ENCODE peak calls at places on chromosomes 2 and 18, in five cellular contexts. M is ovary, Q is SK-N-SH, N is PC-9, K is adrenal gland. Z is an unnamed sample.

GRCh38 chr2:188512456-188512855 is 220.8 kb downstream of the GULP1 start:
- DNase-seq in K (no peak), M (no peak), N (no peak), Q (peak), Z (no peak)

GRCh38 chr2:202090530-202090929 is 17.5 kb downstream of the KIAA2012 start:
- DNase-seq in M (no peak), N (no peak), K (no peak), Q (peak), Z (no peak)

GRCh38 chr2:24077535-24077877 is 1.4 kb upstream of the SF3B6 start:
- DNase-seq in M (no peak), Q (no peak), N (no peak), K (no peak), Z (no peak)

GRCh38 chr18:59950215-59950944 is 50.6 kb downstream of the PMAIP1 start:
- DNase-seq in M (no peak), N (no peak), Q (no peak), K (no peak), Z (no peak)

GRCh38 chr18:10413722-10414121 is 40.7 kb upstream of the APCDD1 start:
- DNase-seq in M (no peak), N (no peak), Q (no peak), K (no peak), Z (no peak)

GRCh38 chr2:197360744-197361156 is 50.2 kb upstream of the ANKRD44 start:
- DNase-seq in Q (peak), K (no peak), M (no peak), N (no peak), Z (no peak)

GRCh38 chr18:48133675-48134251 is 203.3 kb upstream of the SMAD2 start:
- DNase-seq in Q (no peak), M (no peak), K (no peak), N (peak), Z (no peak)

GRCh38 chr2:1373794-1374193 is 39.5 kb upstream of the TPO start:
- DNase-seq in Q (no peak), N (no peak), K (no peak), M (no peak), Z (no peak)

GRCh38 chr18:10579079-10579867 is 53.4 kb downstream of the NAPG start:
- DNase-seq in N (no peak), Q (no peak), M (no peak), K (no peak), Z (no peak)

GRCh38 chr2:200314976-200315567 is 8.6 kb downstream of the SPATS2L start:
- DNase-seq in K (no peak), Q (no peak), M (no peak), N (no peak), Z (no peak)

GRCh38 chr2:96203130-96204028 is 5.2 kb downstream of the STARD7 start:
- DNase-seq in K (no peak), N (no peak), Q (no peak), M (no peak), Z (no peak)

GRCh38 chr2:9914384-9915065 is 37.0 kb upstream of the GRHL1 start:
- DNase-seq in K (peak), Q (no peak), M (no peak), N (peak), Z (no peak)

GRCh38 chr2:156826342-156826933 is 390.3 kb downstream of the GPD2 start:
- DNase-seq in Q (no peak), N (no peak), M (peak), K (no peak), Z (no peak)

GRCh38 chr2:230520061-230520874 is 104.3 kb downstream of the SP100 start:
- DNase-seq in K (no peak), M (no peak), N (no peak), Q (no peak), Z (no peak)

GRCh38 chr18:25853716-25854465 is 236.5 kb downstream of the SS18 start:
- DNase-seq in N (no peak), M (no peak), Q (no peak), K (peak), Z (no peak)

GRCh38 chr2:23711979-23712755 is 214.8 kb downstream of the ATAD2B start:
- DNase-seq in K (no peak), Q (no peak), N (no peak), M (peak), Z (peak)

GRCh38 chr2:233815861-233816260 is 37.7 kb downstream of the MROH2A start:
- DNase-seq in Q (no peak), K (no peak), M (no peak), N (no peak), Z (no peak)

GRCh38 chr2:189407161-189407943 is 33.9 kb upstream of the WDR75 start:
- DNase-seq in Q (peak), K (no peak), M (no peak), N (no peak), Z (no peak)

GRCh38 chr2:100408941-100409340 is 8.5 kb downstream of the CHST10 start:
- DNase-seq in M (no peak), N (no peak), K (no peak), Q (no peak), Z (no peak)

GRCh38 chr2:201568217-201568820 is 75.0 kb downstream of the TMEM237 start:
- DNase-seq in K (no peak), N (no peak), M (no peak), Q (no peak), Z (no peak)

GRCh38 chr2:11771971-11772615 is 25.7 kb downstream of the LPIN1 start:
- DNase-seq in M (no peak), K (no peak), Q (no peak), N (no peak), Z (no peak)

DNA sequence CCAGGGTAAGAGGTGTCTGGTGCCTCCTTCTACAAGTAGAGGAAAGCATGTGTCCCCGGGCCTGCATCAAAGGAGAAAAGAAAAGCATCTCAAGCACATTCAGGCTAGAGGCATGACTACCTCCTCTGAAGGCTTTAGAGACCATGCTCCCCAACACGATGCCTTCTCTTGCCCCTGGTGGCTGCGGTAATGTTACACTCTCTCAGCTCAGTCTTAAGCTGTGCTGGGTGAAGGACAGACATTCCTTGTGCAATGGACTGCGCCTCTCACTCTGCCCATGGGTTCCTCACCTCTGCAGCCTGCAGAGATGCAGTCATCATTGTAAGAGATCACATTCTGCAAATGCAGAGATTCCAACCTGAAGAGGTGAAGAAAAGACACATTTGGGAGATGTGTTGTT is 148.2 kb upstream of the HNRNPA3 start:
- DNase-seq in Q (no peak), K (no peak), N (no peak), M (no peak), Z (no peak)
- TF ChIP-seq CTCF in Q (no peak), K (no peak), N (no peak), M (no peak), Z (no peak)

GRCh38 chr2:223865907-223866508 is 28.6 kb upstream of the AP1S3 start:
- DNase-seq in K (no peak), N (no peak), Q (no peak), M (no peak), Z (no peak)
- H3K27ac ChIP-seq in K (no peak), N (peak), Q (no peak), M (no peak), Z (no peak)

GRCh38 chr2:43024515-43024962 is 201.9 kb downstream of the ZFP36L2 start:
- DNase-seq in N (peak), K (peak), Q (peak), M (peak), Z (peak)
- TF ChIP-seq CTCF in N (peak), K (peak), Q (peak), M (peak), Z (peak)

GRCh38 chr2:238397381-238397780 is 29.3 kb upstream of the ASB1 start:
- DNase-seq in Q (no peak), K (no peak), N (no peak), M (no peak), Z (no peak)
- H3K27ac ChIP-seq in Q (no peak), K (no peak), N (no peak), M (no peak), Z (no peak)

GRCh38 chr2:160145471-160145870 is 54.6 kb downstream of the ITGB6 start:
- DNase-seq in N (no peak), Q (no peak), M (no peak), K (no peak), Z (no peak)
- TF ChIP-seq CTCF in N (no peak), Q (no peak), M (no peak), K (no peak), Z (no peak)

GRCh38 chr2:113237604-113238003 is 41.1 kb downstream of the PAX8 start:
- DNase-seq in K (no peak), N (peak), Q (no peak), M (no peak), Z (no peak)
- H3K27ac ChIP-seq in K (peak), N (peak), Q (no peak), M (no peak), Z (no peak)

GRCh38 chr2:160432633-160433032 is 61.0 kb downstream of the RBMS1 start:
- DNase-seq in Q (no peak), K (no peak), N (peak), M (no peak), Z (no peak)
- TF ChIP-seq CTCF in Q (peak), K (no peak), N (no peak), M (no peak), Z (no peak)

Z was measured in testis.